ENCODE peak calls at places on chromosomes 13 and 19, in five cellular contexts. One of them, this sample, is unnamed.

GRCh38 chr19:51354742-51355148 is 11.4 kb downstream of the ETFB start:
- DNase-seq in adrenal gland: no peak
- DNase-seq in ecto neural progenitor cell: peak; percentile 87
- DNase-seq in type B pancreatic cell: no peak
- DNase-seq in neural progenitor cell: peak; percentile 94
- DNase-seq in this sample: no peak

GRCh38 chr19:49362926-49363264 is 679 bp upstream of the TEAD2 start:
- DNase-seq in adrenal gland: peak; percentile 61
- DNase-seq in ecto neural progenitor cell: no peak
- DNase-seq in type B pancreatic cell: no peak
- DNase-seq in neural progenitor cell: no peak
- DNase-seq in this sample: no peak

GRCh38 chr19:15330801-15331418 is 1.4 kb downstream of the BRD4 start:
- DNase-seq in adrenal gland: no peak
- DNase-seq in ecto neural progenitor cell: no peak
- DNase-seq in type B pancreatic cell: no peak
- DNase-seq in neural progenitor cell: peak; percentile 56
- DNase-seq in this sample: no peak

GRCh38 chr19:1110809-1111640 is 7.2 kb downstream of the GPX4 start:
- DNase-seq in adrenal gland: peak; percentile 85
- DNase-seq in ecto neural progenitor cell: no peak
- DNase-seq in type B pancreatic cell: no peak
- DNase-seq in neural progenitor cell: no peak
- DNase-seq in this sample: no peak

GRCh38 chr19:55225415-55225958 is 3.1 kb downstream of the TMEM86B start:
- DNase-seq in adrenal gland: no peak
- DNase-seq in ecto neural progenitor cell: no peak
- DNase-seq in type B pancreatic cell: no peak
- DNase-seq in neural progenitor cell: no peak
- DNase-seq in this sample: no peak

GRCh38 chr13:73556902-73557301 is 498.1 kb downstream of the KLF5 start:
- DNase-seq in adrenal gland: no peak
- DNase-seq in ecto neural progenitor cell: no peak
- DNase-seq in type B pancreatic cell: no peak
- DNase-seq in neural progenitor cell: no peak
- DNase-seq in this sample: no peak

GRCh38 chr19:2333807-2334211 is 5.3 kb downstream of the SPPL2B start:
- DNase-seq in adrenal gland: no peak
- DNase-seq in ecto neural progenitor cell: no peak
- DNase-seq in type B pancreatic cell: no peak
- DNase-seq in neural progenitor cell: no peak
- DNase-seq in this sample: no peak

GRCh38 chr19:10009269-10009665 is 1.0 kb downstream of the COL5A3 start:
- DNase-seq in adrenal gland: peak; percentile 67
- DNase-seq in ecto neural progenitor cell: peak; percentile 80
- DNase-seq in type B pancreatic cell: peak; percentile 75
- DNase-seq in neural progenitor cell: peak; percentile 89
- DNase-seq in this sample: no peak

GRCh38 chr13:74191036-74191809 is 57.0 kb upstream of the KLF12 start:
- DNase-seq in adrenal gland: no peak
- DNase-seq in ecto neural progenitor cell: no peak
- DNase-seq in type B pancreatic cell: no peak
- DNase-seq in neural progenitor cell: peak; percentile 18
- DNase-seq in this sample: no peak

GRCh38 chr19:18208098-18208951 is 4.5 kb upstream of the RAB3A start:
- DNase-seq in adrenal gland: peak; percentile 77
- DNase-seq in ecto neural progenitor cell: peak; percentile 63
- DNase-seq in type B pancreatic cell: no peak
- DNase-seq in neural progenitor cell: peak; percentile 57
- DNase-seq in this sample: no peak

GRCh38 chr13:35648109-35648508 is 171.6 kb upstream of the MAB21L1 start:
- DNase-seq in adrenal gland: no peak
- DNase-seq in ecto neural progenitor cell: no peak
- DNase-seq in type B pancreatic cell: no peak
- DNase-seq in neural progenitor cell: no peak
- DNase-seq in this sample: no peak

GRCh38 chr13:60329221-60329983 is 67.6 kb upstream of the TDRD3 start:
- DNase-seq in adrenal gland: no peak
- DNase-seq in ecto neural progenitor cell: peak; percentile 62
- DNase-seq in type B pancreatic cell: no peak
- DNase-seq in neural progenitor cell: peak; percentile 77
- DNase-seq in this sample: no peak

GRCh38 chr13:111948281-111948680 is 118.7 kb upstream of the SOX1 start:
- DNase-seq in adrenal gland: peak; percentile 35
- DNase-seq in ecto neural progenitor cell: peak; percentile 27
- DNase-seq in type B pancreatic cell: no peak
- DNase-seq in neural progenitor cell: no peak
- DNase-seq in this sample: no peak

GRCh38 chr19:1707240-1707639 is 46.1 kb upstream of the ONECUT3 start:
- DNase-seq in adrenal gland: no peak
- DNase-seq in ecto neural progenitor cell: no peak
- DNase-seq in type B pancreatic cell: no peak
- DNase-seq in neural progenitor cell: no peak
- DNase-seq in this sample: no peak

This sample was measured in stimulated activated naive B cell treated with anti-CD40 and anti-IgM and Interleukin-4, amounts not matched to agents 10 μg/mL and 1 μg/mL and 100 μg/mL, for 72 hours.